ENCODE peak calls at places on chromosome 15, in nine cellular contexts. E is spleen, B is B cell, R is endothelial cell, Q is retinal pigment epithelial cell, O is HL-60, I is upper lobe of left lung, T is astrocyte of the spinal cord, Y is AG09309. G is an unnamed sample.

GRCh38 chr15:100686021-100686724 is 83.8 kb downstream of the ASB7 start:
- DNase-seq in E (no peak), B (no peak), R (no peak), Q (no peak), O (no peak), I (no peak), T (no peak), Y (no peak), G (no peak)

GRCh38 chr15:70379938-70380337 is 282.2 kb upstream of the TLE3 start:
- DNase-seq in E (no peak), B (no peak), R (no peak), Q (no peak), O (no peak), I (no peak), T (no peak), Y (no peak), G (peak)

GRCh38 chr15:98703291-98703690 is 55.0 kb downstream of the IGF1R start:
- DNase-seq in E (no peak), B (no peak), R (no peak), Q (no peak), O (peak), I (no peak), T (no peak), Y (no peak), G (no peak)

GRCh38 chr15:25862469-25863066 is 559 bp downstream of the ATP10A start:
- DNase-seq in E (no peak), B (peak), R (no peak), Q (no peak), O (no peak), I (peak), T (peak), Y (no peak), G (no peak)

GRCh38 chr15:34588046-34588674 is 4.7 kb upstream of the GOLGA8B start:
- DNase-seq in E (peak), B (peak), R (peak), Q (no peak), O (peak), I (no peak), T (peak), Y (peak), G (no peak)

GRCh38 chr15:79872358-79873017 is 24.3 kb downstream of the MTHFS start:
- DNase-seq in E (no peak), B (no peak), R (no peak), Q (peak), O (peak), I (no peak), T (peak), Y (peak), G (no peak)

GRCh38 chr15:76953913-76954312 is 22.4 kb downstream of the RCN2 start:
- DNase-seq in E (no peak), B (no peak), R (no peak), Q (no peak), O (no peak), I (no peak), T (no peak), Y (no peak), G (no peak)

GRCh38 chr15:82788496-82788895 is 17.4 kb downstream of the FSD2 start:
- DNase-seq in E (no peak), B (no peak), R (no peak), Q (no peak), O (no peak), I (no peak), T (no peak), Y (no peak), G (no peak)

GRCh38 chr15:85782112-85782511 is 12.6 kb downstream of the KLHL25 start:
- DNase-seq in E (no peak), B (no peak), R (no peak), Q (no peak), O (no peak), I (no peak), T (no peak), Y (no peak), G (no peak)

GRCh38 chr15:47736123-47736786 is 18.9 kb downstream of the SEMA6D start:
- DNase-seq in E (no peak), B (no peak), R (no peak), Q (no peak), O (no peak), I (no peak), T (no peak), Y (no peak), G (no peak)

GRCh38 chr15:85401108-85401765 is 20.8 kb downstream of the AKAP13 start:
- DNase-seq in E (no peak), B (no peak), R (no peak), Q (no peak), O (no peak), I (no peak), T (no peak), Y (no peak), G (no peak)

GRCh38 chr15:36880226-36880912 is 220.0 kb downstream of the MEIS2 start:
- DNase-seq in E (no peak), B (no peak), R (no peak), Q (no peak), O (no peak), I (peak), T (no peak), Y (no peak), G (no peak)

GRCh38 chr15:63322541-63322940 is 45.1 kb downstream of the APH1B start:
- DNase-seq in E (no peak), B (no peak), R (peak), Q (no peak), O (no peak), I (no peak), T (peak), Y (no peak), G (no peak)

GRCh38 chr15:36370735-36371115 is 208.7 kb upstream of the CDIN1 start:
- DNase-seq in E (no peak), B (no peak), R (no peak), Q (peak), O (no peak), I (no peak), T (peak), Y (peak), G (no peak)

GRCh38 chr15:98772895-98773294 is 124.6 kb downstream of the IGF1R start:
- DNase-seq in E (no peak), B (no peak), R (no peak), Q (no peak), O (no peak), I (no peak), T (no peak), Y (no peak), G (no peak)

GRCh38 chr15:31098491-31098917 is 3.0 kb downstream of the TRPM1 start:
- DNase-seq in E (no peak), B (no peak), R (no peak), Q (no peak), O (no peak), I (no peak), T (no peak), Y (no peak), G (no peak)

GRCh38 chr15:75680007-75680789 is 32.5 kb downstream of the CSPG4 start:
- DNase-seq in E (no peak), B (no peak), R (no peak), Q (no peak), O (no peak), I (no peak), T (no peak), Y (no peak), G (no peak)

GRCh38 chr15:69906256-69907185 is 191.2 kb downstream of the TLE3 start:
- DNase-seq in E (no peak), B (no peak), R (no peak), Q (no peak), O (no peak), I (no peak), T (no peak), Y (no peak), G (no peak)

GRCh38 chr15:69573815-69574472 is 121.3 kb downstream of the RPLP1 start:
- DNase-seq in E (no peak), B (no peak), R (no peak), Q (peak), O (no peak), I (no peak), T (peak), Y (no peak), G (no peak)

DNA sequence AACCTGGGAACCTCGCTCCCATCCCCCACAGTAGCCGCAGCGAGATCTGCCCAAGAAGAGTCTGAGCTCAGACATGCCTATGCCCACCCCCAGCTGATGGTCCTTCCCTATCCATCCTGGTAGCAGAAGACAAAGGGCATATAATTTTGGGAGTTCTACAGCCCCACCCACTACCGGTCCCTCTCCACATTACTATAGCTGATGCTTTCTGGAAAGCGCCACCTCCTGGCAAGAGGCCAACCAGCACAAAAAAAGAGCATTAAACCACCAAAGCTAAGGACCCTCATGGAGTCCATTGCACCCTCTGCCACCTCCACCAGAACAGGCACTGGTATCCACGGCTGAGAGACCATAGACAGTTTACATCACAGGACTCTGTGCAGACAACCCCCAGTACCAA is 168.4 kb downstream of the MEGF11 start:
- DNase-seq in E (no peak), B (no peak), R (peak), Q (no peak), O (peak), I (no peak), T (no peak), Y (no peak), G (no peak)
- TF ChIP-seq CTCF in E (no peak), B (peak), R (peak), Q (no peak), O (peak), I (no peak), T (no peak), Y (no peak), G (peak)

GRCh38 chr15:61367953-61368352 is 138.9 kb upstream of the RORA start:
- DNase-seq in E (no peak), B (no peak), R (no peak), Q (no peak), O (no peak), I (no peak), T (no peak), Y (no peak), G (no peak)
- TF ChIP-seq CTCF in E (no peak), B (no peak), R (no peak), Q (no peak), O (no peak), I (no peak), T (no peak), Y (no peak), G (no peak)

GRCh38 chr15:101723874-101724674 is at the start of gene TARS3:
- DNase-seq in E (peak), B (peak), R (peak), Q (peak), O (peak), I (peak), T (peak), Y (peak), G (peak)
- TF ChIP-seq CTCF in E (no peak), B (no peak), R (no peak), Q (peak), O (no peak), I (peak), T (no peak), Y (no peak), G (peak)

DNA sequence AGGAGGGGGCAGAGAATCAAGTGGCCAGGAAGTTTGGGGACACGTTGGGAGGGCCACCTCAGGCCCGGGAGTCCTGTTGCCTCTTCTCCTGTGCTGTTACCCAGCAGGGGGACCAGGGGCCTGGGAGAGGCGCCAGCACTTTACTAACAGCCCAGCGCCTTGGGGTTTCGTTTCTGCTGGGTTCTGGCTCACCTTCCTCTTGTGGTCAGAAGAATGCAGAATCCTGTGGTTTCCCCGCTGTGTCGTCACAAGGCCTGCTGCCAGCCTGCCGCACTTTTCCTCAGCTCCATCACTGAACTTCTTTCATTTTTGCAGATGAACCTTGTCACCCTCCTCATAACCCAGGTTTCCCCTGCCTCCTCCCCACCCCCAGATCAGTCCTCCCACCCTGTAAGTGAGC is 67.7 kb downstream of the SLC30A4 start:
- DNase-seq in E (peak), B (peak), R (no peak), Q (peak), O (peak), I (peak), T (peak), Y (peak), G (no peak)
- TF ChIP-seq CTCF in E (no peak), B (no peak), R (no peak), Q (peak), O (no peak), I (peak), T (peak), Y (peak), G (no peak)

DNA sequence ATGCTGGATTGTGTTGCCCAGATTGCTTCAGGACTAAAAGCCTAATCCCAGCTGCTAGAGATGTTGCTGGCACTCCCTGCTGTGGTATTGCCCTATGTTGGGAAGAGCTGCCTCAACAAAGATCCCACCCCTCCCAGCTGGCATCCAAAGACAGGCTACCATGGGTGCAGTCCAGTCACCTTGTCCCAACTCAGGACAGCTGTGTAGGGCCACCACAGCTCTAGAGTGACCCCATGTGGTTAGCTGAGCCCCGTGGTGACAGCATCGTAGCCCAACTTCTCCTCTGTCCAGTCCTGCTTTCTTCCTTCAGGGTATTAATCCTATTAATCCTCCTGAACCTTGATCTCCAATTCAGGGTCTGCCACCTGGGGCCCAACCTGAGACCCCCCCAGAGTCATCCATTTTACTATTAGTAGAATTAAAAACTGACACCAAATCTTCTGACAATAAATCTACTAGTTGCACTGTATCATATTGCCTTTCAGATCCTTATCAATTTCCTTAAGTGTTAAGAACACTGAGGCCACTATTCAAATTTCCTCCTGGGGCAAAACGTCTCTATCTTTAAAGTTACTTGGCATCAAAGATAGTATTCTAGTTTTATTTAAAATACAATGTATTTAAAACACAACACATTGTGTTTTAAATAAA is 83.5 kb downstream of the AQP9 start:
- DNase-seq in E (no peak), B (no peak), R (peak), Q (no peak), O (peak), I (no peak), T (no peak), Y (no peak), G (no peak)
- TF ChIP-seq CTCF in E (peak), B (no peak), R (peak), Q (peak), O (peak), I (no peak), T (peak), Y (peak), G (peak)

DNA sequence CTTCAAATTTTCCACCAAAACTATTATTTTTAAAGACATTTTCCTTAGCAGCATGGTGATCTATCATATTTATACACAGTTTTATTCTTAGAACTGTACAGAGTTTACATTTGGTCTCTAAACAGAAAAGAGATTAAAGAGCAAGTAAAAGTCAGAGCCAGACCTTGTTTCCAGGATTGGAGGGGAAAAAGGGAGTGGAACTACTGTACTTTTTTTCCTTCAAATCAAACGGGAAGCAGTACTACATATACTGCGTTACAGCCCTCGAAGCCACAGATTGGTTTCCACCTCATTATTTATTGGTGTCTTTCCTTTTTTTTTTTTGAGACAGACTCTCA is 6.6 kb downstream of the TJP1 start:
- DNase-seq in E (no peak), B (no peak), R (no peak), Q (no peak), O (no peak), I (no peak), T (no peak), Y (no peak), G (no peak)
- TF ChIP-seq CTCF in E (no peak), B (no peak), R (no peak), Q (no peak), O (no peak), I (no peak), T (no peak), Y (no peak), G (no peak)

DNA sequence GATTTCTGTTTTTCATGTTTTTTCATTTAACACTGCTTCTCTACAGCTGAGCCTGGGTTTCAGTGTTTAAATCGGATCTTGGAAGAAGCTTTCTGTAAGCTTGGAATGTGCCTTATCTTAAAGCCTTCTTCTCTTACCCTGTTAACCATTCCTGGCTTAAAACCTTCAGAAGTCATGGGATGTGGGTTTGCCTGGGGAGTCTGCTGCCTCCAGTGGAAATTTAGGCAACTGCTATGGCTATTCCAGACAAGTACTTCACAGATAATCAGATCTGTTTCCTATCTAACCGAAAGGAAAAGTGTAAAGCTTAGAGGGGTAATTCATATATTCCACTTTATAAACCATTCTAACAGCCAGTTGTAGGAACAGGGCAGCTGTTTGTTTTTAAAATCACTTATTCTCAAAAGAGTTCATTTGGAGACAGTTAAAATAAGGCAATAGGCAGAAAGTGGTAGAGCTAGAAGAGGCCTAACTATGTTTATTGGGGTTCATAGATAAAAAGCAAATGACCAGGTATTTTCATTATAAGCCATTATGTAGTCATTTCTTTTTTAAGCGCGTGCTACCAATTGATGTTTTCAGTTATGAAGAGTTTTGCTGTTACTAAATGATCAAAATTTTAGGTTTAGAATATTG is 219.9 kb downstream of the TCF12 start:
- DNase-seq in E (no peak), B (no peak), R (peak), Q (peak), O (peak), I (no peak), T (peak), Y (no peak), G (no peak)
- TF ChIP-seq CTCF in E (peak), B (peak), R (peak), Q (peak), O (peak), I (peak), T (peak), Y (peak), G (peak)

GRCh38 chr15:67775998-67776397 is 49.3 kb upstream of the SKOR1 start:
- DNase-seq in E (no peak), B (no peak), R (no peak), Q (no peak), O (no peak), I (no peak), T (no peak), Y (no peak), G (no peak)
- TF ChIP-seq CTCF in E (no peak), B (no peak), R (no peak), Q (no peak), O (no peak), I (no peak), T (no peak), Y (no peak), G (no peak)